ENCODE peak calls at places on chromosomes 13 and 19, in seven cellular contexts. N is stimulated activated effector memory CD8-positive, alpha-beta T cell treated with anti-CD3 and anti-CD28 coated beads, Interleukin-12 subunit alpha, Interleukin-12 subunit beta, amount 100 ng/mL, for 72 hours; Q is RPMI8226; J is brain pericyte; B is NCI-H446 treated with DMSO at 0.1 percent for 48 hours; M is amniotic stem cell; E is body of pancreas. C is an unnamed sample.

GRCh38 chr19:47495478-47496372 is 11.7 kb upstream of the KPTN start:
- DNase-seq in N (no peak), Q (no peak), J (no peak), B (peak), M (no peak), E (no peak), C (no peak)

GRCh38 chr13:46386996-46387851 is at the start of gene RUBCNL:
- DNase-seq in N (no peak), Q (peak), J (no peak), B (no peak), M (no peak), E (peak), C (no peak)

GRCh38 chr19:45179063-45179847 is 671 bp downstream of the BLOC1S3 start:
- DNase-seq in N (peak), Q (peak), J (no peak), B (no peak), M (no peak), E (peak), C (no peak)

GRCh38 chr19:13086341-13086740 is 16.3 kb downstream of the LYL1 start:
- DNase-seq in N (no peak), Q (no peak), J (no peak), B (no peak), M (no peak), E (no peak), C (no peak)

GRCh38 chr13:94419304-94419943 is 60.1 kb downstream of the DCT start:
- DNase-seq in N (peak), Q (no peak), J (no peak), B (no peak), M (no peak), E (no peak), C (no peak)

GRCh38 chr13:24276310-24276709 is 33.1 kb upstream of the C1QTNF9 start:
- DNase-seq in N (no peak), Q (no peak), J (no peak), B (no peak), M (no peak), E (no peak), C (no peak)

GRCh38 chr13:79869326-79869725 is 388.4 kb downstream of the NDFIP2 start:
- DNase-seq in N (no peak), Q (no peak), J (no peak), B (no peak), M (no peak), E (peak), C (no peak)

GRCh38 chr13:112583592-112584277 is 4.2 kb downstream of the TUBGCP3 start:
- DNase-seq in N (no peak), Q (no peak), J (no peak), B (no peak), M (no peak), E (peak), C (no peak)

GRCh38 chr19:41918653-41919244 is 9.5 kb downstream of the ERFL start:
- DNase-seq in N (no peak), Q (no peak), J (no peak), B (no peak), M (no peak), E (no peak), C (no peak)

GRCh38 chr13:43545317-43545874 is 241.4 kb downstream of the ENOX1 start:
- DNase-seq in N (no peak), Q (no peak), J (peak), B (no peak), M (no peak), E (no peak), C (no peak)

GRCh38 chr13:113049521-113049941 is 56.1 kb upstream of the F7 start:
- DNase-seq in N (no peak), Q (no peak), J (no peak), B (no peak), M (no peak), E (no peak), C (no peak)

GRCh38 chr13:110126391-110126961 is 180.5 kb downstream of the COL4A1 start:
- DNase-seq in N (no peak), Q (no peak), J (no peak), B (no peak), M (peak), E (no peak), C (no peak)

GRCh38 chr19:49739098-49739497 is 24.0 kb downstream of the TSKS start:
- DNase-seq in N (no peak), Q (no peak), J (no peak), B (no peak), M (no peak), E (no peak), C (no peak)

GRCh38 chr13:49560270-49561063 is 24.9 kb downstream of the RCBTB1 start:
- DNase-seq in N (no peak), Q (no peak), J (peak), B (no peak), M (no peak), E (peak), C (no peak)